ENCODE peak calls at places on chromosomes 7 and 10, in eight cellular contexts. N, Q, L, C, B, F, E and V are unnamed samples. For H3K36me3 and H3K4me1, the result is how much of the 10 kb centered on the place peaks cover.

GRCh38 chr10:23404461-23404980 is 34.4 kb upstream of the OTUD1 start:
- DNase-seq in N (peak), Q (no peak), L (no peak), C (no peak), B (peak), F (no peak), E (no peak), V (no peak)

GRCh38 chr10:59175538-59176240 is 754 bp upstream of the PHYHIPL start:
- DNase-seq in N (no peak), Q (no peak), L (no peak), C (no peak), B (no peak), F (no peak), E (no peak), V (peak)

GRCh38 chr10:71608863-71609768 is 110.5 kb downstream of the C10orf105 start:
- DNase-seq in N (peak), Q (peak), L (peak), C (peak), B (peak), F (peak), E (peak), V (peak)

GRCh38 chr7:35623381-35623780 is 71.6 kb downstream of the HERPUD2 start:
- DNase-seq in N (no peak), Q (no peak), L (no peak), C (no peak), B (no peak), F (no peak), E (no peak), V (no peak)

GRCh38 chr7:120775703-120776265 is 82.2 kb downstream of the TSPAN12 start:
- DNase-seq in N (no peak), Q (no peak), L (no peak), C (no peak), B (no peak), F (no peak), E (no peak), V (no peak)

GRCh38 chr7:31100445-31100844 is 48.3 kb downstream of the ADCYAP1R1 start:
- DNase-seq in N (peak), Q (no peak), L (no peak), C (no peak), B (peak), F (no peak), E (no peak), V (no peak)

GRCh38 chr10:43233601-43234430 is 33.0 kb downstream of the RASGEF1A start:
- DNase-seq in N (no peak), Q (no peak), L (no peak), C (no peak), B (no peak), F (peak), E (no peak), V (peak)

GRCh38 chr10:27252267-27253000 is 11.8 kb upstream of the ACBD5 start:
- DNase-seq in N (peak), Q (peak), L (peak), C (peak), B (peak), F (peak), E (peak), V (peak)

GRCh38 chr7:135180122-135180521 is 9.6 kb upstream of the CYREN start:
- DNase-seq in N (no peak), Q (no peak), L (no peak), C (no peak), B (no peak), F (no peak), E (no peak), V (no peak)

GRCh38 chr10:112649492-112650152 is 202.6 kb downstream of the VTI1A start:
- DNase-seq in N (peak), Q (no peak), L (no peak), C (peak), B (peak), F (no peak), E (no peak), V (no peak)

GRCh38 chr10:10818082-10818481 is 199.6 kb upstream of the CELF2 start:
- DNase-seq in N (peak), Q (no peak), L (no peak), C (no peak), B (peak), F (no peak), E (no peak), V (no peak)

GRCh38 chr10:114874827-114875541 is 53.4 kb downstream of the FHIP2A start:
- DNase-seq in N (peak), Q (no peak), L (peak), C (no peak), B (peak), F (peak), E (no peak), V (no peak)

GRCh38 chr7:36021917-36022550 is 131.0 kb upstream of the EEPD1 start:
- DNase-seq in N (no peak), Q (no peak), L (no peak), C (no peak), B (no peak), F (no peak), E (no peak), V (no peak)

GRCh38 chr10:132893090-132893489 is 49.3 kb downstream of the CFAP46 start:
- DNase-seq in N (no peak), Q (no peak), L (no peak), C (no peak), B (no peak), F (no peak), E (no peak), V (no peak)

GRCh38 chr7:73844848-73845460 is 2.6 kb upstream of the METTL27 start:
- DNase-seq in N (peak), Q (no peak), L (no peak), C (no peak), B (peak), F (no peak), E (no peak), V (no peak)

GRCh38 chr7:111292026-111292430 is 201.1 kb downstream of the LRRN3 start:
- DNase-seq in N (peak), Q (no peak), L (no peak), C (no peak), B (peak), F (no peak), E (no peak), V (no peak)

GRCh38 chr10:6083523-6084475 is 5.0 kb upstream of the RBM17 start:
- DNase-seq in N (peak), Q (peak), L (no peak), C (peak), B (peak), F (no peak), E (no peak), V (no peak)

GRCh38 chr7:76054129-76055120 is 6.5 kb downstream of the MDH2 start:
- DNase-seq in N (peak), Q (no peak), L (no peak), C (no peak), B (peak), F (no peak), E (no peak), V (no peak)

DNA sequence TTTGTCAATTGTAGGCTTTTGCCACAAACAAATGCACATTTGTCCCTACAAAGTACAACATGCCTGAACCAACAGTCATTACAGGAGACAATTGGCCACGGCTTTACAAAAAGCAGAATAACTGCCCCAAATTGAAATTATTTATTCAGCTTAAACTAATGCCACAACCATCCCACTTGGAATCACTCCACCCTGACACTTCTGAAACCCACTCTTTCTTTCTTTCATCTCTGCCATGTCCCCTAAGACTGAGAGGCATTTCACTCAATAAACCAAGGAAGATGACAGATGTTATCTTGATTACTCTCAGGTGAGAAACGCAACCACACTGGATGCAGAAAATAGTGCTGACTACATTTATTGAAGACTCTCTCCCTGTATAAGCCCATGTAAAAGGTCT is 2.6 kb upstream of the NPM3 start:
- DNase-seq in N (no peak), Q (no peak), L (no peak), C (no peak), B (no peak), F (no peak), E (no peak), V (no peak)
- H3K36me3 ChIP-seq in N (under half), Q (under half), L (under half), C (under half), B (half or more), F (half or more), E (half or more), V (half or more)

GRCh38 chr7:48249162-48249561 is 77.9 kb downstream of the ABCA13 start:
- DNase-seq in N (no peak), Q (no peak), L (no peak), C (peak), B (no peak), F (no peak), E (no peak), V (no peak)
- H3K4me1 ChIP-seq in N (under half), Q (under half), L (under half), C (under half), B (under half), F (under half), E (under half), V (under half)

GRCh38 chr10:12712284-12712983 is 289.1 kb downstream of the CCDC3 start:
- DNase-seq in N (no peak), Q (no peak), L (no peak), C (no peak), B (no peak), F (no peak), E (no peak), V (no peak)

GRCh38 chr10:12717981-12718707 is 283.4 kb downstream of the CCDC3 start:
- DNase-seq in N (peak), Q (no peak), L (no peak), C (no peak), B (peak), F (no peak), E (no peak), V (no peak)

GRCh38 chr10:12720217-12720981 is 281.1 kb downstream of the CCDC3 start:
- DNase-seq in N (peak), Q (no peak), L (no peak), C (peak), B (peak), F (peak), E (no peak), V (peak)

GRCh38 chr10:12719365-12719764 is 282.1 kb downstream of the CCDC3 start:
- DNase-seq in N (peak), Q (no peak), L (no peak), C (peak), B (peak), F (no peak), E (no peak), V (no peak)

DNA sequence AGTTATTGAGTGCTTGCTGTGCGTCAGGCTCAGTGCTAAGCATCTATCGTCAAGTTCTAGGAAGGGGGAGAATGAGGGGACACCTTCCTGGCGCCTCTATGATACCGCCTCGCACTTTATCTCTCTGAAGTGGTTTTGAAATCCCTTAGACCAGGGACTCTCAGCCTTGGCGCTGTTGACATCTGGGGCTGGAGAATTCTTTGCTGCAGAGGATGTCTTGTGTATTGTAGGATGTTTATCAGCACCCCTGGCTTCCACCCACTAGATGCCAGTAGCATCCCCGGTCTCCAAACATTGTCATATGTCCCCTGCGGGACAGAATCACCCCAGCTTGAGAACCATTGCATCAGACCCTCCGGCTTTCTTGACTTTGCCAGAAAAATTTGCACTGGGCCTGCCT is 285.5 kb downstream of the CCDC3 start:
- DNase-seq in N (no peak), Q (no peak), L (no peak), C (no peak), B (no peak), F (no peak), E (no peak), V (no peak)
- H3K4me3 ChIP-seq in N (no peak), Q (no peak), L (no peak), C (no peak), B (no peak), F (no peak), E (no peak), V (no peak)

DNA sequence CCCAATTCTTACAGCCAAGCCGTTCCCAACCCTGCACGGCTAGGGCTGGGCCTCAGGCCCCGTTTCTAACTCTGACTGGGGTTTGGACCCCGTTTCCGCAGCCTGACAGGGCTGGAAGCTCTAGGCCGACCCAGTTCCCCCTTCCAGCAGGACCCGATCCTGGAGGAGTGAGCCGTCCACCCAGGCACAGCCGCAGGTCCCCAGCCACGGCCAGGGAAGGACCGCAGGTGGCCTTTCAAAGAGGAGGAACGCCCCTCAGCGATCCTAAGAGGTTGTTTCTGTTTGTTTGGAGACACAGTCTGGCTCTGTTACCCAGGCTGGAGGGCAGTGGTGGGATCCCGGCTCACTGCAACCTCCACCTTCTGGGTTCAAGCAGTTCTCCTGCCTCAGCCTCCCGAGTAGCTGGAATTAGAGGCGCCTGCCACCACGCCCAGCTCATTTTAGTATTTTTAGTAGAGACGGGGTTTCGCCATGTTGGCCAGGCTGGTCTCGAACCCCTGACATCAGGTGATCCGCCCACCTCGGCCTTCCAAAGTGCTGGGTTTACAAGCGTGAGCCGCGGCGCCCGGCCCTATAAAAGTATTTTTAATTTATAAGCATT is 778 bp upstream of the GET4 start:
- DNase-seq in N (no peak), Q (no peak), L (no peak), C (no peak), B (no peak), F (no peak), E (no peak), V (no peak)
- H3K36me3 ChIP-seq in N (under half), Q (under half), L (under half), C (under half), B (under half), F (under half), E (half or more), V (under half)